ENCODE peak calls at places on chromosome 15, in six cellular contexts. A, U, R, G, F and T are unnamed samples.
A peak's percentile ranks its signal among the peaks of the same experiment; 100 is the strongest.

GRCh38 chr15:91692596-91692995 is 160.9 kb upstream of the SLCO3A1 start:
- DNase-seq in A (no peak), U (no peak), R (no peak), G (no peak), F (no peak), T (no peak)

GRCh38 chr15:56693761-56694160 is 39.5 kb downstream of the ZNF280D start:
- DNase-seq in A (no peak), U (no peak), R (no peak), G (no peak), F (no peak), T (no peak)

GRCh38 chr15:90178468-90179435 is 22.4 kb upstream of the SEMA4B start:
- DNase-seq in A (no peak), U (no peak), R (no peak), G (no peak), F (no peak), T (no peak)

GRCh38 chr15:69391046-69391757 is 22.9 kb upstream of the KIF23 start:
- DNase-seq in A (no peak), U (no peak), R (no peak), G (no peak), F (no peak), T (no peak)

GRCh38 chr15:39921274-39921638 is 1.2 kb upstream of the GPR176 start:
- DNase-seq in A (no peak), U (no peak), R (no peak), G (no peak), F (no peak), T (no peak)

GRCh38 chr15:95522533-95522932 is 808.0 kb upstream of the NR2F2 start:
- DNase-seq in A (no peak), U (no peak), R (no peak), G (peak; percentile 4), F (peak; percentile 20), T (no peak)

GRCh38 chr15:59553879-59554735 is 57.5 kb upstream of the GCNT3 start:
- DNase-seq in A (no peak), U (no peak), R (peak; percentile 46), G (peak; percentile 75), F (peak; percentile 14), T (peak; percentile 67)

GRCh38 chr15:65028921-65029735 is at the start of gene MTFMT:
- DNase-seq in A (peak; percentile 83), U (peak; percentile 83), R (peak; percentile 91), G (peak; percentile 49), F (peak; percentile 80), T (peak; percentile 60)

GRCh38 chr15:98668566-98669308 is 20.4 kb downstream of the IGF1R start:
- DNase-seq in A (peak; percentile 79), U (no peak), R (no peak), G (peak; percentile 75), F (peak; percentile 80), T (no peak)

GRCh38 chr15:89888214-89888804 is 5.5 kb downstream of the AP3S2 start:
- DNase-seq in A (no peak), U (no peak), R (peak; percentile 28), G (peak; percentile 57), F (peak; percentile 71), T (peak; percentile 73)

GRCh38 chr15:47885921-47886320 is 168.6 kb downstream of the SEMA6D start:
- DNase-seq in A (no peak), U (no peak), R (no peak), G (peak; percentile 90), F (peak; percentile 86), T (no peak)

GRCh38 chr15:43376017-43376705 is 5.3 kb downstream of the TUBGCP4 start:
- DNase-seq in A (peak; percentile 34), U (no peak), R (no peak), G (no peak), F (peak; percentile 45), T (peak; percentile 21)

GRCh38 chr15:74653426-74654082 is 37.9 kb downstream of the CLK3 start:
- DNase-seq in A (no peak), U (no peak), R (peak; percentile 46), G (peak; percentile 85), F (peak; percentile 82), T (peak; percentile 77)

GRCh38 chr15:29420188-29420587 is 150.6 kb upstream of the NSMCE3 start:
- DNase-seq in A (no peak), U (no peak), R (no peak), G (no peak), F (no peak), T (no peak)

GRCh38 chr15:40420793-40421192 is 15.2 kb downstream of the IVD start:
- DNase-seq in A (no peak), U (no peak), R (peak; percentile 86), G (no peak), F (no peak), T (no peak)

GRCh38 chr15:43127752-43128151 is 5.6 kb upstream of the TMEM62 start:
- DNase-seq in A (no peak), U (no peak), R (peak; percentile 34), G (no peak), F (no peak), T (no peak)

GRCh38 chr15:87345955-87346354 is 910.6 kb downstream of the NTRK3 start:
- DNase-seq in A (no peak), U (no peak), R (no peak), G (no peak), F (no peak), T (no peak)

GRCh38 chr15:43225201-43225949 is 4.6 kb upstream of the EPB42 start:
- DNase-seq in A (peak; percentile 61), U (no peak), R (peak; percentile 54), G (peak; percentile 44), F (peak; percentile 68), T (peak; percentile 71)

GRCh38 chr15:90213123-90213817 is 12.1 kb downstream of the SEMA4B start:
- DNase-seq in A (no peak), U (no peak), R (peak; percentile 70), G (no peak), F (no peak), T (no peak)

GRCh38 chr15:98625614-98626013 is 22.7 kb upstream of the IGF1R start:
- DNase-seq in A (no peak), U (no peak), R (no peak), G (no peak), F (no peak), T (no peak)

GRCh38 chr15:73586006-73586654 is 47.1 kb downstream of the NPTN start:
- DNase-seq in A (peak; percentile 16), U (no peak), R (peak; percentile 37), G (peak; percentile 14), F (no peak), T (no peak)

GRCh38 chr15:63157891-63158431 is 684 bp upstream of the RPS27L start:
- DNase-seq in A (peak; percentile 22), U (no peak), R (peak; percentile 44), G (peak; percentile 77), F (peak; percentile 91), T (peak; percentile 60)

GRCh38 chr15:45276851-45277250 is 24.8 kb downstream of the SLC28A2 start:
- DNase-seq in A (no peak), U (no peak), R (no peak), G (peak; percentile 12), F (peak; percentile 13), T (peak; percentile 6)

GRCh38 chr15:77659350-77660321 is 26.9 kb upstream of the LINGO1 start:
- DNase-seq in A (no peak), U (no peak), R (peak; percentile 15), G (peak; percentile 23), F (peak; percentile 57), T (peak; percentile 71)

GRCh38 chr15:59976480-59976879 is 27.6 kb upstream of the FOXB1 start:
- DNase-seq in A (peak; percentile 97), U (no peak), R (no peak), G (no peak), F (no peak), T (no peak)

GRCh38 chr15:80266745-80267144 is 14.7 kb upstream of the CTXND1 start:
- DNase-seq in A (no peak), U (no peak), R (no peak), G (no peak), F (no peak), T (no peak)

GRCh38 chr15:78749831-78750230 is 61.4 kb downstream of the ADAMTS7 start:
- DNase-seq in A (no peak), U (no peak), R (no peak), G (no peak), F (no peak), T (no peak)

GRCh38 chr15:29799859-29800258 is 22.4 kb downstream of the TJP1 start:
- DNase-seq in A (no peak), U (no peak), R (no peak), G (no peak), F (no peak), T (no peak)

GRCh38 chr15:100766225-100767001 is 113.2 kb upstream of the ALDH1A3 start:
- DNase-seq in A (no peak), U (no peak), R (peak; percentile 8), G (no peak), F (no peak), T (no peak)

GRCh38 chr15:46892621-46893160 is 824.6 kb upstream of the SEMA6D start:
- DNase-seq in A (no peak), U (no peak), R (no peak), G (no peak), F (peak; percentile 29), T (no peak)

GRCh38 chr15:44246521-44247268 is 41.8 kb upstream of the GOLM2 start:
- DNase-seq in A (no peak), U (no peak), R (no peak), G (no peak), F (no peak), T (no peak)

GRCh38 chr15:83999396-84000120 is 236.0 kb upstream of the GOLGA6L4 start:
- DNase-seq in A (no peak), U (no peak), R (no peak), G (peak; percentile 21), F (no peak), T (peak; percentile 54)

GRCh38 chr15:27271258-27271657 is 300.3 kb downstream of the GABRG3 start:
- DNase-seq in A (no peak), U (no peak), R (no peak), G (no peak), F (no peak), T (no peak)

GRCh38 chr15:57220220-57220619 is 156.1 kb upstream of the CGNL1 start:
- DNase-seq in A (no peak), U (no peak), R (no peak), G (peak; percentile 71), F (peak; percentile 58), T (no peak)

GRCh38 chr15:95016511-95017219 is 785.3 kb downstream of the MCTP2 start:
- DNase-seq in A (no peak), U (no peak), R (no peak), G (no peak), F (peak; percentile 86), T (no peak)

GRCh38 chr15:87219650-87220615 is 1036.6 kb downstream of the NTRK3 start:
- DNase-seq in A (no peak), U (no peak), R (no peak), G (peak; percentile 68), F (peak; percentile 70), T (peak; percentile 32)

GRCh38 chr15:74837482-74837881 is 5.5 kb downstream of the ULK3 start:
- DNase-seq in A (no peak), U (no peak), R (no peak), G (no peak), F (no peak), T (no peak)

GRCh38 chr15:70867911-70868467 is 14.0 kb upstream of the LARP6 start:
- DNase-seq in A (no peak), U (no peak), R (no peak), G (peak; percentile 48), F (peak; percentile 63), T (no peak)

GRCh38 chr15:39238443-39238842 is 342.4 kb upstream of the THBS1 start:
- DNase-seq in A (no peak), U (no peak), R (no peak), G (no peak), F (no peak), T (no peak)